ENCODE peak calls at places on chromosomes 4 and X, in seven cellular contexts. J, D, V, Z, K, E and A are unnamed samples.

GRCh38 chr4:109730294-109731051 is 603 bp upstream of the PLA2G12A start:
- DNase-seq in J (peak), D (peak), V (peak), Z (peak), K (peak), E (peak), A (peak)

GRCh38 chr4:55617587-55618197 is 18.4 kb downstream of the NMU start:
- DNase-seq in J (no peak), D (no peak), V (no peak), Z (no peak), K (no peak), E (no peak), A (no peak)

GRCh38 chrX:40476958-40477357 is 103.8 kb upstream of the ATP6AP2 start:
- DNase-seq in J (no peak), D (no peak), V (no peak), Z (no peak), K (no peak), E (no peak), A (no peak)

GRCh38 chr4:101655847-101656246 is 134.7 kb upstream of the BANK1 start:
- DNase-seq in J (no peak), D (no peak), V (no peak), Z (no peak), K (no peak), E (no peak), A (no peak)

GRCh38 chrX:46707274-46707965 is 51.5 kb downstream of the SLC9A7 start:
- DNase-seq in J (no peak), D (no peak), V (no peak), Z (no peak), K (no peak), E (no peak), A (no peak)

GRCh38 chrX:153925739-153926593 is at the start of gene ARHGAP4:
- DNase-seq in J (no peak), D (no peak), V (peak), Z (no peak), K (no peak), E (no peak), A (no peak)

GRCh38 chr4:16655140-16655539 is 243.3 kb downstream of the LDB2 start:
- DNase-seq in J (no peak), D (no peak), V (no peak), Z (no peak), K (no peak), E (no peak), A (no peak)

GRCh38 chrX:132615396-132616131 is 126.7 kb upstream of the MBNL3 start:
- DNase-seq in J (no peak), D (peak), V (no peak), Z (peak), K (no peak), E (no peak), A (peak)

GRCh38 chr4:51960486-51960885 is 59.7 kb downstream of the LRRC66 start:
- DNase-seq in J (no peak), D (no peak), V (no peak), Z (no peak), K (no peak), E (no peak), A (no peak)

GRCh38 chr4:99811850-99812249 is 4.8 kb upstream of the DAPP1 start:
- DNase-seq in J (no peak), D (peak), V (no peak), Z (peak), K (no peak), E (no peak), A (peak)

GRCh38 chr4:143346208-143346607 is 9.5 kb downstream of the GAB1 start:
- DNase-seq in J (peak), D (no peak), V (no peak), Z (peak), K (no peak), E (no peak), A (no peak)

GRCh38 chrX:107507093-107507743 is 57.8 kb downstream of the FRMPD3 start:
- DNase-seq in J (no peak), D (no peak), V (no peak), Z (no peak), K (no peak), E (no peak), A (no peak)

GRCh38 chrX:48579259-48579658 is 5.0 kb downstream of the RBM3 start:
- DNase-seq in J (no peak), D (no peak), V (no peak), Z (no peak), K (no peak), E (no peak), A (no peak)

GRCh38 chr4:150348079-150348478 is 233.9 kb upstream of the MAB21L2 start:
- DNase-seq in J (no peak), D (peak), V (no peak), Z (no peak), K (no peak), E (no peak), A (peak)

GRCh38 chr4:3200423-3201090 is 48.4 kb upstream of the MSANTD1 start:
- DNase-seq in J (no peak), D (no peak), V (no peak), Z (no peak), K (no peak), E (peak), A (no peak)

GRCh38 chr4:112531146-112531545 is 15.2 kb upstream of the NEUROG2 start:
- DNase-seq in J (no peak), D (no peak), V (no peak), Z (no peak), K (no peak), E (no peak), A (no peak)

GRCh38 chr4:93722446-93722845 is 106.1 kb upstream of the ATOH1 start:
- DNase-seq in J (no peak), D (no peak), V (no peak), Z (no peak), K (no peak), E (no peak), A (no peak)

GRCh38 chrX:96655947-96656623 is 28.6 kb upstream of the DIAPH2 start:
- DNase-seq in J (no peak), D (no peak), V (no peak), Z (no peak), K (no peak), E (no peak), A (no peak)

GRCh38 chr4:182222766-182223165 is 20.4 kb upstream of the TENM3 start:
- DNase-seq in J (no peak), D (no peak), V (no peak), Z (no peak), K (no peak), E (no peak), A (no peak)

GRCh38 chr4:5051210-5051691 is at the start of gene STK32B:
- DNase-seq in J (peak), D (peak), V (peak), Z (no peak), K (peak), E (peak), A (peak)

GRCh38 chrX:135403374-135403773 is 18.4 kb upstream of the SMIM10L2A start:
- DNase-seq in J (no peak), D (no peak), V (no peak), Z (no peak), K (no peak), E (no peak), A (no peak)

GRCh38 chr4:122218762-122219161 is 66.6 kb downstream of the BLTP1 start:
- DNase-seq in J (no peak), D (peak), V (no peak), Z (no peak), K (no peak), E (no peak), A (peak)

GRCh38 chr4:89254847-89255246 is 52.8 kb downstream of the GPRIN3 start:
- DNase-seq in J (peak), D (peak), V (no peak), Z (no peak), K (no peak), E (no peak), A (peak)

GRCh38 chr4:20532096-20532495 is 168.2 kb upstream of the PACRGL start:
- DNase-seq in J (no peak), D (peak), V (no peak), Z (no peak), K (no peak), E (no peak), A (no peak)

GRCh38 chrX:136767104-136767941 is 13.4 kb downstream of the ARHGEF6 start:
- DNase-seq in J (peak), D (peak), V (peak), Z (peak), K (no peak), E (peak), A (peak)

GRCh38 chrX:149513713-149514427 is 8.8 kb upstream of the IDS start:
- DNase-seq in J (no peak), D (peak), V (no peak), Z (no peak), K (no peak), E (no peak), A (peak)

GRCh38 chr4:182280439-182281111 is 37.4 kb downstream of the TENM3 start:
- DNase-seq in J (no peak), D (peak), V (no peak), Z (no peak), K (no peak), E (no peak), A (peak)

GRCh38 chr4:123554263-123554662 is 157.7 kb downstream of the SPRY1 start:
- DNase-seq in J (no peak), D (no peak), V (no peak), Z (no peak), K (no peak), E (no peak), A (no peak)

GRCh38 chr4:38237139-38237538 is 276.9 kb downstream of the PTTG2 start:
- DNase-seq in J (no peak), D (peak), V (no peak), Z (no peak), K (peak), E (no peak), A (peak)

GRCh38 chrX:97547873-97548578 is 664.3 kb downstream of the RPA4 start:
- DNase-seq in J (no peak), D (peak), V (no peak), Z (no peak), K (no peak), E (no peak), A (peak)

GRCh38 chrX:75297508-75297907 is 23.6 kb downstream of the UPRT start:
- DNase-seq in J (no peak), D (no peak), V (no peak), Z (no peak), K (no peak), E (no peak), A (no peak)

GRCh38 chr4:101292901-101293300 is 54.4 kb downstream of the PPP3CA start:
- DNase-seq in J (no peak), D (peak), V (no peak), Z (no peak), K (peak), E (no peak), A (peak)

GRCh38 chrX:9902651-9903050 is 64.5 kb upstream of the CLDN34 start:
- DNase-seq in J (no peak), D (no peak), V (no peak), Z (no peak), K (no peak), E (no peak), A (no peak)

GRCh38 chr4:173528378-173529321 is 1.4 kb downstream of the HAND2 start:
- DNase-seq in J (no peak), D (peak), V (no peak), Z (no peak), K (no peak), E (peak), A (peak)
- H3K4me3 ChIP-seq in J (no peak), D (peak), V (no peak), Z (no peak), K (peak), E (peak), A (peak)

GRCh38 chrX:8782595-8782994 is 18.6 kb downstream of the FAM9A start:
- DNase-seq in J (no peak), D (no peak), V (no peak), Z (no peak), K (no peak), E (no peak), A (no peak)

GRCh38 chrX:8784162-8784561 is 17.0 kb downstream of the FAM9A start:
- DNase-seq in J (no peak), D (no peak), V (no peak), Z (no peak), K (no peak), E (no peak), A (no peak)

DNA sequence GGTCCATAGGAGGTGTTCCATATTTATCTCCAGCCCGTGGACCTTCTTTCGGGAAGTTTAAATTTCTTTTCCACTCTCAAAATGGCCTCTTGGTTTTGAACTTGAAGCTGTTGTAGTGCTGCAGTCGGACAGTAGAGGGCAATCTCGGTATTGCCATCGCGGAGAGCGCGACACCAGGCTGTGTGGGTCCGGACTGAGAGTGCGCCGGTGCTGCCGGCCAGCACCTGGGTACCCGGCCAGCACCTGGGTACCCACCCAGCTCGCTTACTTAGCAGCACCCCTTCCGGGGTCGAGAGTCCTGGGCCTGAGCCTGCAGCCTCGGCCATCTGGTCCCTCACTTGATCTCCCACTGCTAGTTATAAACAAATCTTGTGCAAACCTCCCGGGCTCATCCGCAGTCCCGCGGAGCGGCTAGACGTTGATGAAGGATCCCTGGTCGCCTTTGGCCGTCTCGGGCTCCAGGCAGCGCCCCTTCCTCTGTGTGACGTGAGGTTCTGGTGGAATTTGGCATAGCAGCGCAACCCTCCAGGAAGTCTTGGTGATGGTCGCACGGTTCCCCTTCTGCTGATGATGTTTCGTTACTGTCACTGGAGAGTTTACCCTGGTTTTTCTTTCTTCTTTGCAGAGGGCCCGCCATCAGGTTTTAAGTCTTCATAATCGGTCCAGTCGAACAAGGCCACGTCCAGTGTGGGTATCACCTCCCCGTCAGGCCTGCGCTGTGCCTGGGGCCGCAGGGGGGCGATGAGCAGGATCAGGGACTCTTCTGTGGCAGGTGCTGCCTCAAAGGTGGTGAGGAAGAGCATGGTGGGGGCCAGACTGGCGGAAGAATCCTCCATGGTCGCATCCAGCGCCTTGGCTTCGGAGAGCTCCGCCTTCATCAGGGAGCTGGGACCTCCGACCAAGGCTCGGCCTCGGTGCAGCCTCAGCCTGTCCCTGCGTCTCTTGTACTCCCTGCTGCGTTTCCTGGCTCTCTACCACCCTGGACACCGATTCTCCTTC is 17.8 kb downstream of the FAM9A start:
- DNase-seq in J (no peak), D (peak), V (no peak), Z (peak), K (no peak), E (no peak), A (peak)
- TF ChIP-seq CTCF in J (peak), D (peak), V (peak), Z (no peak), K (peak), E (peak), A (peak)

GRCh38 chr4:84964995-84965557 is 1.4 kb downstream of the WDFY3 start:
- DNase-seq in J (no peak), D (no peak), V (no peak), Z (no peak), K (no peak), E (no peak), A (no peak)
- H3K4me3 ChIP-seq in J (peak), D (peak), V (peak), Z (peak), K (peak), E (peak), A (peak)

GRCh38 chr4:328729-329128 is 8.9 kb upstream of the ZNF141 start:
- DNase-seq in J (no peak), D (no peak), V (no peak), Z (no peak), K (no peak), E (no peak), A (no peak)
- TF ChIP-seq CTCF in J (no peak), D (no peak), V (no peak), Z (no peak), K (no peak), E (no peak), A (no peak)

GRCh38 chrX:25010784-25011588 is 4.8 kb downstream of the ARX start:
- DNase-seq in J (no peak), D (no peak), V (no peak), Z (no peak), K (no peak), E (no peak), A (no peak)

GRCh38 chrX:25012793-25013592 is 2.8 kb downstream of the ARX start:
- DNase-seq in J (no peak), D (no peak), V (no peak), Z (no peak), K (no peak), E (no peak), A (no peak)

GRCh38 chrX:25012433-25012735 is 3.4 kb downstream of the ARX start:
- DNase-seq in J (no peak), D (no peak), V (no peak), Z (no peak), K (no peak), E (no peak), A (no peak)

GRCh38 chrX:25013593-25014365 is 2.0 kb downstream of the ARX start:
- DNase-seq in J (no peak), D (no peak), V (no peak), Z (no peak), K (no peak), E (no peak), A (no peak)

DNA sequence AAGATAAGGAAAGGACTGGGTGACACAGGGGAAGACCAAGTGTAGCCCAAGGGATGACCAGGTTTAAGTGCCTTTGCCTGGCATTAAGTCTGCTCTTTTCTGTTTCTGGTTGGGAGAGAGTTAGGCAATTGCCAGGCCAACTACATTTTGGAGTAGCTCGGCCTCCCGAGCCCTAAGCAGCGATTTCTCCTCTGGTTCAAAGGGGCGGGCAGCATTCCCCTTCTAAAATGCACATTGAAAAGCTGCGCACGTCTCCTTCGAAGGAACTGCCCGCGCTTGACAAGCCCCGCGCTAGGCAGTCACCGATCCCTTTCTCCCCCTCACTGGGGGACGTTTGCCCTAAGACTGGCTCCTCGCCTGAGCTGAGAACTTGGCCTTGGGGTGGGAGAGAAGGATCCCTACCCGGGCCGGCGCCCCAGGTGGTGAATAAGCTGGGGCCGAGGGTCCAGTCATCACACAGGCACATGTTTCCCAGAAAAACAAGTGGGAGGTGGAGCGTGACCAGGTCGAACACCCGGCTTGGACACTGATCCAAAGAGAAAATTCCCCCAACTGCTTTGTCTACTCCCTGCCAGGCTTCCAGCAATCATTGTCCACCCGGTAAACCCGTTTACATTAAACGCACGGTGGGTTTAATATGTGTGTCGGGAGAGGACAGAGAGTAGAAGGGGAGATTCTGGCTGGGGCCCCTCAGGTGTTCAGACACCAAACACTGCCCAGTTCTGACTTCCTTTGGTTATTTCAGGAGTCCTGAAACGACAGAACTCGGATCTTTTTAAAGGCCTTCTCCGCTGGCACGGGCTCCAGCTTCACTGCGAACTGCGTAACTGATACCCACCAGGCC is 4.0 kb downstream of the ARX start:
- DNase-seq in J (no peak), D (no peak), V (no peak), Z (no peak), K (no peak), E (no peak), A (no peak)
- H3K4me3 ChIP-seq in J (no peak), D (no peak), V (no peak), Z (no peak), K (no peak), E (no peak), A (no peak)

DNA sequence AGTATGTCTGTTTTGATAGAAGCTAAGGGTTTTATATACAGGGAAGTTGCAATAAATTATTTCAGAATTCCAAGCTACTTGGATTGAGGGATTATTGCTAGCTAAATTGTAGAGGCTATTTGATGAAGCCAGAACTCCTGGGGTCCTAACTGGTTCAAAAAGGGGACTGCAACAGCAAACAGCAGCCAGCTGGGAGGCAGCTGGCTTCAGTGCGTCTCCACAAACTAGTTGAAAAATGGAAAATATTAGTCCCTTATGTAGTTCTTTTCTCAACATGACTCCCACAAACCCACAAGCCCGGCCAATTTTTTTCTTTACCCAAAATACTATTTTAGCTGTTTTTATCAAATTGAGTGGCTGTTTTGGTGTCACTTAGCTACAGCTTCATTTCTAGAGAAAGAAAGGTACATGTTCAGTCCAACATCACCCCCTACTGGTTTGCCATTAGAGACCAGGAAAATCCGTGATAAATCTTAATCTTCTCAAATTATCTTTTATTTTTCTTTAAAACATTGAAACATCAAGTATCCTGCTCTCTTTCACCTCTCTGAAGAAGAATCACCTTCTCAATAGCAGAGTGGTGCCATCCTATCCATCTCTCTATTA is 97.2 kb downstream of the GUCY2F start:
- DNase-seq in J (no peak), D (peak), V (no peak), Z (no peak), K (no peak), E (no peak), A (peak)
- TF ChIP-seq CTCF in J (peak), D (peak), V (no peak), Z (no peak), K (peak), E (peak), A (peak)

GRCh38 chrX:110086916-110087484 is 84.1 kb downstream of the TMEM164 start:
- DNase-seq in J (no peak), D (peak), V (no peak), Z (no peak), K (peak), E (no peak), A (peak)
- H3K4me3 ChIP-seq in J (no peak), D (no peak), V (no peak), Z (no peak), K (no peak), E (no peak), A (no peak)